ENCODE peak calls at places on chromosomes 2 and 18, in six cellular contexts. P is mesendoderm, C is sigmoid colon, Q is transverse colon, K is H1, W is cardiac fibroblast. G is an unnamed sample.
A peak's percentile ranks its signal among the peaks of the same experiment; 100 is the strongest.

GRCh38 chr18:7908686-7909299 is 341.7 kb downstream of the PTPRM start:
- DNase-seq in P (no peak), K (no peak), Q (no peak), C (no peak), W (no peak), G (no peak)

GRCh38 chr18:11392292-11392691 is 217.1 kb upstream of the SLC35G4 start:
- DNase-seq in W (no peak), Q (no peak), K (peak; percentile 53), P (peak; percentile 85), C (no peak), G (no peak)

GRCh38 chr2:132416080-132416911 is at the start of gene GPR39:
- DNase-seq in Q (peak; percentile 94), C (peak; percentile 78), W (peak; percentile 97), K (peak; percentile 75), P (peak; percentile 96), G (peak; percentile 94)

GRCh38 chr18:58727776-58728500 is 56.7 kb downstream of the MALT1 start:
- DNase-seq in Q (no peak), K (no peak), P (no peak), W (peak; percentile 18), C (no peak), G (peak; percentile 3)

GRCh38 chr2:131641414-131642206 is 113.9 kb downstream of the CCDC74A start:
- DNase-seq in P (no peak), K (no peak), C (no peak), W (peak; percentile 67), Q (no peak), G (peak; percentile 31)

GRCh38 chr2:120418174-120418787 is 72.3 kb downstream of the INHBB start:
- DNase-seq in P (no peak), C (no peak), Q (no peak), W (no peak), K (no peak), G (no peak)

GRCh38 chr18:49728542-49728941 is 84.8 kb downstream of the ACAA2 start:
- DNase-seq in Q (peak; percentile 75), C (no peak), K (peak; percentile 90), P (peak; percentile 89), W (peak; percentile 69), G (peak; percentile 40)

GRCh38 chr2:215848146-215848545 is 165.2 kb downstream of the MREG start:
- DNase-seq in Q (no peak), K (no peak), C (no peak), P (no peak), W (peak; percentile 68), G (no peak)

GRCh38 chr2:108616731-108617161 is 82.5 kb downstream of the LIMS1 start:
- DNase-seq in W (peak; percentile 31), K (no peak), P (no peak), Q (no peak), C (no peak), G (peak; percentile 16)

GRCh38 chr2:64489081-64489761 is 34.9 kb upstream of the AFTPH start:
- DNase-seq in C (no peak), K (no peak), Q (no peak), W (no peak), P (no peak), G (no peak)

GRCh38 chr2:164803772-164804466 is 37.7 kb downstream of the COBLL1 start:
- DNase-seq in Q (no peak), C (no peak), K (no peak), P (peak; percentile 93), W (peak; percentile 76), G (peak; percentile 64)

GRCh38 chr2:173346035-173346434 is 8.6 kb upstream of the CDCA7 start:
- DNase-seq in P (peak; percentile 61), Q (no peak), K (no peak), W (peak; percentile 11), C (no peak), G (no peak)

GRCh38 chr18:33751613-33752221 is 173.7 kb downstream of the ASXL3 start:
- DNase-seq in Q (no peak), C (no peak), W (peak; percentile 40), K (no peak), P (peak; percentile 38), G (peak; percentile 55)

GRCh38 chr2:158464426-158465281 is 7.9 kb downstream of the PKP4 start:
- DNase-seq in C (no peak), P (no peak), W (peak; percentile 29), K (no peak), Q (no peak), G (peak; percentile 43)

GRCh38 chr18:13446581-13447470 is 228.3 kb downstream of the LDLRAD4 start:
- DNase-seq in P (no peak), W (no peak), Q (no peak), K (no peak), C (no peak), G (no peak)
- H3K4me3 ChIP-seq in P (no peak overlapping the region), W (no peak overlapping the region), Q (no peak overlapping the region), K (no peak overlapping the region), C (peak overlapping the region; percentile 30), G (no peak overlapping the region)

GRCh38 chr2:230974096-230974913 is 21.6 kb upstream of the SPATA3 start:
- DNase-seq in P (no peak), C (no peak), Q (peak; percentile 26), K (no peak), W (peak; percentile 67), G (no peak)

GRCh38 chr2:230976671-230977171 is 19.2 kb upstream of the SPATA3 start:
- DNase-seq in P (no peak), K (no peak), W (no peak), C (peak; percentile 5), Q (no peak), G (no peak)

GRCh38 chr2:230980468-230980867 is 15.5 kb upstream of the SPATA3 start:
- DNase-seq in W (no peak), K (no peak), C (no peak), P (no peak), Q (no peak), G (no peak)

GRCh38 chr2:230972046-230972445 is 23.9 kb upstream of the SPATA3 start:
- DNase-seq in W (no peak), Q (no peak), P (no peak), K (no peak), C (peak; percentile 3), G (no peak)

GRCh38 chr2:230975927-230976326 is 20.0 kb upstream of the SPATA3 start:
- DNase-seq in K (no peak), Q (no peak), P (no peak), C (no peak), W (no peak), G (no peak)
- H3K4me3 ChIP-seq in K (no peak overlapping the region), Q (no peak overlapping the region), P (no peak overlapping the region), C (no peak overlapping the region), W (no peak overlapping the region), G (no peak overlapping the region)

DNA sequence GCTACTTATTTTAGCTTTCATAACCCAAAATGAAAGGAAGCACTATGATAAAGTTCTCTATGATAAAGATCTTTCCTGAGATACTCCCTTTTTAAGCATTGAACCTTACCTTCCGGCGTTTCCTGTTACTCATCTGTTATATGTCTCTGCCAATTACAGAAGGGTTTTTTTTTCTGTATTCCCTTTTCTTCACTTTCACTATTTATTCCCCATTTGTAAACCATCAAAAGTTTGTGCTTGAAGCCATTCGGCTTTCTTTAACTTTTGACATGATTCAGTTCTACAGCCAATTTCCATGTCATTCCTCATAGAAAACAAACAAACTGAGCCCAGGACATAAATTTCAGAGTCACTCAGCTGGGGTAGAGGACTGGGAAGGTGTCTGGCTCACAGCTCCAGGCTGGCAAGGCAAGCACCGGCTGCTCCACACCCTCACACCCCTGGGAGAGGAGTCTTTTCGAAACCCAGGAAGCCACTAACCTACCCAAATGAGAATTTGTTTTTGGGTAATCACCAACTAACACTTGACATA is 429.4 kb upstream of the TRIB2 start:
- DNase-seq in W (no peak), Q (no peak), C (no peak), P (no peak), K (no peak), G (peak; percentile 53)
- H3K4me3 ChIP-seq in W (no peak overlapping the region), Q (no peak overlapping the region), C (no peak overlapping the region), P (no peak overlapping the region), K (no peak overlapping the region), G (no peak overlapping the region)

GRCh38 chr2:199958014-199958413 is 2.6 kb downstream of the MAIP1 start:
- DNase-seq in W (no peak), Q (no peak), C (no peak), K (no peak), P (no peak), G (no peak)
- H3K4me3 ChIP-seq in W (no peak overlapping the region), Q (no peak overlapping the region), C (no peak overlapping the region), K (no peak overlapping the region), P (no peak overlapping the region), G (no peak overlapping the region)

GRCh38 chr2:8118940-8119781 is 562.7 kb upstream of the ID2 start:
- DNase-seq in W (no peak), P (peak; percentile 6), K (no peak), C (no peak), Q (peak; percentile 47), G (no peak)

GRCh38 chr2:8122506-8122898 is 559.4 kb upstream of the ID2 start:
- DNase-seq in Q (no peak), C (no peak), P (no peak), K (no peak), W (no peak), G (peak; percentile 32)

GRCh38 chr2:8121826-8122505 is 559.9 kb upstream of the ID2 start:
- DNase-seq in P (no peak), Q (no peak), K (no peak), W (peak; percentile 39), C (no peak), G (peak; percentile 39)

GRCh38 chr2:8119782-8120551 is 561.9 kb upstream of the ID2 start:
- DNase-seq in C (no peak), Q (peak; percentile 27), P (peak; percentile 34), K (no peak), W (peak; percentile 77), G (peak; percentile 91)

GRCh38 chr2:8120979-8121825 is 560.7 kb upstream of the ID2 start:
- DNase-seq in K (no peak), W (peak; percentile 26), Q (no peak), P (no peak), C (no peak), G (peak; percentile 65)
- H3K4me3 ChIP-seq in K (no peak overlapping the region), W (no peak overlapping the region), Q (no peak overlapping the region), P (no peak overlapping the region), C (no peak overlapping the region), G (no peak overlapping the region)

GRCh38 chr2:85325466-85325811 is 2.4 kb downstream of the TGOLN2 start:
- DNase-seq in K (no peak), W (no peak), C (no peak), Q (no peak), P (no peak), G (no peak)
- H3K4me3 ChIP-seq in K (no peak overlapping the region), W (peak overlapping the region; percentile 85), C (peak overlapping the region; percentile 86), Q (peak overlapping the region; percentile 78), P (no peak overlapping the region), G (peak overlapping the region; percentile 91)